ENCODE peak calls at places on chromosome 1, in four cellular contexts. C is tibial nerve, I is upper lobe of right lung, S is GM23248. V is an unnamed sample. For H3K4me1 and H3K27me3, the result is how much of the 10 kb centered on the place peaks cover.

GRCh38 chr1:6582370-6582769 is 2.6 kb downstream of the ZBTB48 start:
- DNase-seq in C (no peak), I (no peak), S (no peak), V (no peak)

GRCh38 chr1:231410041-231410591 is 12.0 kb downstream of the EGLN1 start:
- DNase-seq in C (no peak), I (no peak), S (peak), V (no peak)

GRCh38 chr1:224198572-224198971 is 15.5 kb downstream of the DEGS1 start:
- DNase-seq in C (no peak), I (no peak), S (no peak), V (no peak)

GRCh38 chr1:7610106-7610731 is 160.9 kb upstream of the VAMP3 start:
- DNase-seq in C (no peak), I (no peak), S (no peak), V (no peak)

GRCh38 chr1:229048221-229048620 is 222.7 kb upstream of the RAB4A start:
- DNase-seq in C (no peak), I (no peak), S (no peak), V (no peak)

GRCh38 chr1:150973826-150974579 is 632 bp downstream of the CERS2 start:
- DNase-seq in C (no peak), I (peak), S (peak), V (peak)

GRCh38 chr1:243903904-243904303 is 53.9 kb upstream of the AKT3 start:
- DNase-seq in C (no peak), I (no peak), S (peak), V (no peak)

GRCh38 chr1:156497743-156498446 is 2.7 kb downstream of the MEF2D start:
- DNase-seq in C (no peak), I (peak), S (peak), V (no peak)

GRCh38 chr1:119449964-119450363 is 35.0 kb downstream of the HSD3B2 start:
- DNase-seq in C (no peak), I (no peak), S (peak), V (no peak)

GRCh38 chr1:23727362-23727811 is 15.9 kb upstream of the ELOA start:
- DNase-seq in C (peak), I (peak), S (peak), V (no peak)

GRCh38 chr1:162159515-162159914 is 90.0 kb downstream of the NOS1AP start:
- DNase-seq in C (no peak), I (no peak), S (no peak), V (no peak)

GRCh38 chr1:204971700-204972336 is 71.2 kb upstream of the CNTN2 start:
- DNase-seq in C (no peak), I (no peak), S (peak), V (no peak)

GRCh38 chr1:905071-905749 is 18.5 kb upstream of the SAMD11 start:
- DNase-seq in C (no peak), I (peak), S (peak), V (no peak)

GRCh38 chr1:202105571-202106339 is 17.0 kb upstream of the GPR37L1 start:
- DNase-seq in C (no peak), I (no peak), S (peak), V (no peak)

GRCh38 chr1:117371436-117372151 is 4.3 kb downstream of the MAN1A2 start:
- DNase-seq in C (no peak), I (no peak), S (peak), V (no peak)

GRCh38 chr1:117372863-117373412 is 5.7 kb downstream of the MAN1A2 start:
- DNase-seq in C (no peak), I (no peak), S (peak), V (no peak)

GRCh38 chr1:117370071-117370470 is 2.8 kb downstream of the MAN1A2 start:
- DNase-seq in C (no peak), I (no peak), S (peak), V (no peak)

GRCh38 chr1:117368116-117369108 is 1.2 kb downstream of the MAN1A2 start:
- DNase-seq in C (no peak), I (no peak), S (peak), V (no peak)

GRCh38 chr1:117370509-117370908 is 3.3 kb downstream of the MAN1A2 start:
- DNase-seq in C (no peak), I (no peak), S (peak), V (no peak)
- H3K4me1 ChIP-seq in C (under half), I (under half), S (under half), V (under half)

DNA sequence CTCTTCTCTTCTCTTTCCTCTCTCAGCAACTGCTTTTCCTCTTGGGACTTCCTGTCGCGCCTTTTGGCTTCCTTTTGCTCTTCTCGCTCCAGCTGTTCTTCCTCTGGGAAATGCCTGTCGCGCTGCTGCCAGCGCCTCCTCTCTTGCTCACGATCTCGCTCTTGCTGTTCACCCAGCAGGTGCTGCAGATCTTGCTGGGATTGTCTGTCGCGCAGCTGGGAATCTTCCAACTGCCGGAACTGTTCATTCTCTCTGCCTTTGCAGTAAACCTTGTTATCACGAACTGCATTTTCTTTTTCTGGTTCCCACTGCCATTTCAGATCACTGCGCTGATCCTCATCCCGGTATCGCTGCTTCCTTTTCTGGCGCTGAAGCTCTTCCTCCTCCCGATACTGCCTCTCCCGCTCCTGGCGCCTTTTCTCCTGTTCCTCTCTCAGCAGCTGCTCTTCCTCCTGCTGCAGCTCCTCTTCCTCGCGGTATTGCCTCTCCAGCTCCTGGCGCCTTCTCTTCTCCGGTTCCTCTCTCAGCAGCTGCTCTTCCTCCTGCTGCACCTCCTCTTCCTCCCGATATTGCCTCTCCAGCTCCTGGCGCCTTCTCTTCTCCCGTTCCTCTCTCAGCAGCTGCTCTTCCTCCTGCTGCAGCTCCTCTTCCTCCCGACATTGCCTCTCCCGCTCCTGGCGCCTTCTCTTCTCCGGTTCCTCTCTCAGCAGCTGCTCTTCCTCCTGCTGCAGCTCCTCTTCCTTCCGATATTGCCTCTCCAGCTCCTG is 5.8 kb downstream of the TCHH start:
- DNase-seq in C (no peak), I (no peak), S (peak), V (no peak)
- H3K27me3 ChIP-seq in C (under half), I (half or more), S (half or more), V (half or more)

GRCh38 chr1:218983433-218983832 is 190.2 kb upstream of the LYPLAL1 start:
- DNase-seq in C (no peak), I (peak), S (no peak), V (no peak)
- H3K27ac ChIP-seq in C (no peak), I (no peak), S (no peak), V (no peak)

GRCh38 chr1:225825078-225825477 is 15.2 kb downstream of the EPHX1 start:
- DNase-seq in C (no peak), I (no peak), S (no peak), V (no peak)

GRCh38 chr1:225824522-225824921 is 14.6 kb downstream of the EPHX1 start:
- DNase-seq in C (no peak), I (no peak), S (no peak), V (no peak)

GRCh38 chr1:225820522-225821120 is 10.7 kb downstream of the EPHX1 start:
- DNase-seq in C (no peak), I (no peak), S (no peak), V (no peak)

GRCh38 chr1:225823811-225824261 is 13.9 kb downstream of the EPHX1 start:
- DNase-seq in C (no peak), I (no peak), S (no peak), V (no peak)

GRCh38 chr1:225822655-225823403 is 12.9 kb downstream of the EPHX1 start:
- DNase-seq in C (no peak), I (no peak), S (no peak), V (no peak)
- H3K4me1 ChIP-seq in C (under half), I (half or more), S (under half), V (under half)

DNA sequence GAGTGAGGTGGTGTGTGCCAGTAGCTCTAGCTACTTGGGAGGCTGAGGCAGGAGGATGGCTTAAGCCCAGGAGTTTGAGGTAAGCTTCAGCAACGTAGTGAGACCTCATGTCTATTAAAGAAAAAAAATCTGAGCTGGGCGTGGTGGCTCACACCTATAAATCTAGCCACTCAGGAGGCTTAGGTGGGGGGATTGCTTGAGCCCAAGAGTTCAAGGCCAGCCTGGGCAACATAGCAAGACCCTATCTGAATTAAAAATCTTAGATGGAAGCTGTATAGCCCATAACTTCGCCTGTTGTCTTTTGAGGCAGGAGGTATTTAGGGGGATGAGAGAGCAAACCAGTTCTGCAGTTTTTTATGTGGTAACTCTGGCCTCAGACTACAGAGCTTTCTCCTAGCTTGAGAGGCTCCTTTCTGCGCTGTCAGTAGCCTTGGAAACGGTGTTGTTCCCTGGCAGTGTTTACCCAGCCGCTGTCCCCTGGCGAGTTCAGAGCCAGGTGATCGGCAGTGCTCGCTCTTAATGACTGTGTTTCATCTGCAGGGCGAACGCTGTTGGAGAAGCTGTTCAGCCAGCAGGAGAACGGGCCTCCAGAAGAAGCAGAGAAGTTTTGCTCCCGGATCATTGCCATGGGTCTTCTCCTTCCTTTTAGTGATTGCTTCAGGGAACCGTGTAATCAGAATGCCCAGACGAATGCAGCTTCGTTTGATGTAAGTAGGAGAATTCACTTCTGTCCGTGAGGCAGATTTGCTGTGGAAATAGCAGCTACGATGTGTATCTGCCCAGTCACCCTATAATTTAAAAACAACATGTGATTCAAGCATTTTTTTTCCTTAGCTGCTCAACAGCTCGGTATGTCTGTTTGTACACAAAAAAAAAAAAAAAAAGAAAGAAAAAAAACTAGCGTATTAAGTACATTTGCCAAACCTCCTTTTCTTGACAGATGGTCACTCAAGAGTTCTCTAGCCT is 31.2 kb downstream of the FMN2 start:
- DNase-seq in C (no peak), I (peak), S (no peak), V (no peak)
- H3K27me3 ChIP-seq in C (under half), I (under half), S (under half), V (under half)

GRCh38 chr1:101002551-101002950 is 23.0 kb downstream of the DPH5 start:
- DNase-seq in C (no peak), I (no peak), S (peak), V (no peak)
- H3K27ac ChIP-seq in C (no peak), I (no peak), S (no peak), V (no peak)

GRCh38 chr1:111504097-111504496 is 664 bp upstream of the ADORA3 start:
- DNase-seq in C (no peak), I (no peak), S (no peak), V (no peak)
- H3K4me1 ChIP-seq in C (under half), I (under half), S (under half), V (half or more)

GRCh38 chr1:22553991-22554522 is 9.2 kb upstream of the EPHA8 start:
- DNase-seq in C (no peak), I (no peak), S (no peak), V (no peak)

GRCh38 chr1:22556391-22557104 is 6.7 kb upstream of the EPHA8 start:
- DNase-seq in C (no peak), I (no peak), S (no peak), V (no peak)

GRCh38 chr1:22555386-22555656 is 8.0 kb upstream of the EPHA8 start:
- DNase-seq in C (no peak), I (no peak), S (no peak), V (no peak)

GRCh38 chr1:22553104-22553880 is 10.0 kb upstream of the EPHA8 start:
- DNase-seq in C (no peak), I (no peak), S (no peak), V (no peak)

GRCh38 chr1:22557341-22557950 is 5.8 kb upstream of the EPHA8 start:
- DNase-seq in C (no peak), I (no peak), S (no peak), V (no peak)
- H3K27me3 ChIP-seq in C (under half), I (half or more), S (half or more), V (under half)

GRCh38 chr1:54495954-54496353 is 52.1 kb upstream of the ACOT11 start:
- DNase-seq in C (no peak), I (no peak), S (no peak), V (no peak)
- H3K27ac ChIP-seq in C (no peak), I (no peak), S (no peak), V (no peak)

DNA sequence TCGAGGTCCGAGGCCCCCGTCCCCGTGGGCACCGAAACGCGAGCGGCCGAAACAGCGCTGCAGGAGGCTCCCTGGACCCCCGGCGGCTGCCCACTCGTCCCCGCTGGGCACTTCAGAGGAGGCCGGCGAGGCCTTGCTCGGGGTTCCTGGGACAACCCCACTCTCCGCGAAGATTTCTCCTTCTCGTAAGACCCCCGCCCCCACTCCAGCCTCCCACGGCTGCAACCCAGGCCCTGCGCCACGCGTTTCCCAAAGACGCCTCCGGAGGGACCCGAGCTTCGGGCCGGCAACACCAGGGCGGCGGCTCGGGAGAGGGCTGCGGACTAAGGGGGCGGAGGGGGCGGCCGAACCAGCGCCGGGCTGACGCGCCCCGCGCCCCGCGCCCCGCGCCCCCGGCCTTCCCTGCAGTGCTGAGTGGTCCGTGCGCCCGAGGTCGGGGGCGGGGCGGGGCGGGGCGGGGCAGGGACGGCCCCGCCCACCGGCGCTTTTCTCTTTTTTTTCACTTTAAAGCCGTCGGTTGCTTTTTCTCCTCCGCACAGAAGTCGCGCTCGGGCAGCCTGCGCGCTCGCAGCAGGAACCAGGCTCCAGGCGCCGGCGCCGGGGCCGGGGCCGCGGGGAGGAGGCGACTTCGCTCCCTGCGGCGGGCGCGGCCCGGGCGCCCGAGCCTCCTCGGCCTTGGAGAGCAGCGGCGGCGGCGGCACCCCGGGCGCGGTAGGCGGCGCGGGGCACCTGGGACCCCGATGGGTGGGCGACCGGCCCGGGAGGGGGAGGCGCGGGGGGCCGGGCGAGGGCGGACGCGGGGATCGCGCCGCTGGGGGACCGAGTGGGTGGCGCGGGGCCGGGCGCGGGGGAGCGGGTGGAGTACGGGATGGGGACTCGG is at the start of gene SPSB1:
- DNase-seq in C (peak), I (peak), S (peak), V (peak)
- H3K4me1 ChIP-seq in C (under half), I (under half), S (under half), V (under half)